ENCODE peak calls at places on chromosomes 3 and 15, in seven cellular contexts. X is effector CD4-positive, alpha-beta T cell; G is activated CD4-positive, CD25-positive, alpha-beta regulatory T cell treated with anti-CD3 and anti-CD28 coated beads, Interleukin-2, amount 50 U/mL, for 72 hours; F is head of caudate nucleus; M is colonic mucosa; N is CD8-positive, alpha-beta T cell; Z is HT1080. R is an unnamed sample.

GRCh38 chr3:185365281-185366211 is 2.6 kb downstream of the MAP3K13 start:
- DNase-seq in X (no peak), G (no peak), F (no peak), M (peak), N (no peak), Z (no peak), R (no peak)

GRCh38 chr3:123841476-123842238 is 42.5 kb downstream of the MYLK start:
- DNase-seq in X (no peak), G (no peak), F (no peak), M (no peak), N (no peak), Z (peak), R (no peak)

GRCh38 chr15:51162865-51163762 is 68.4 kb upstream of the TNFAIP8L3 start:
- DNase-seq in X (peak), G (peak), F (peak), M (peak), N (peak), Z (peak), R (no peak)

GRCh38 chr3:15982667-15983145 is 184.9 kb upstream of the ANKRD28 start:
- DNase-seq in X (no peak), G (no peak), F (peak), M (no peak), N (no peak), Z (peak), R (no peak)

GRCh38 chr3:101495552-101495951 is 17.5 kb downstream of the SENP7 start:
- DNase-seq in X (no peak), G (no peak), F (no peak), M (no peak), N (no peak), Z (no peak), R (no peak)

GRCh38 chr3:69944931-69945493 is 54.5 kb upstream of the SAMMSON start:
- DNase-seq in X (no peak), G (no peak), F (no peak), M (no peak), N (no peak), Z (no peak), R (no peak)

GRCh38 chr3:123781571-123782275 is 102.4 kb downstream of the MYLK start:
- DNase-seq in X (no peak), G (no peak), F (no peak), M (no peak), N (no peak), Z (peak), R (no peak)

GRCh38 chr15:40343512-40343911 is 2.8 kb upstream of the CCDC9B start:
- DNase-seq in X (no peak), G (no peak), F (no peak), M (no peak), N (no peak), Z (peak), R (no peak)

GRCh38 chr3:131033480-131034080 is 6.9 kb downstream of the NEK11 start:
- DNase-seq in X (no peak), G (no peak), F (no peak), M (peak), N (no peak), Z (peak), R (no peak)

R was measured in coronary artery.